ENCODE peak calls at places on chromosomes 2 and 18, in ten cellular contexts. O is OCI-LY7, K is A549, X is BJ, P is cardiac muscle cell, A is AG09309, R is lower lobe of right lung, B is omental fat pad, Q is tibial artery, U is upper lobe of right lung. D is an unnamed sample.

GRCh38 chr2:38243186-38243890 is 133.7 kb downstream of the ATL2 start:
- DNase-seq in O (no peak), K (no peak), X (no peak), P (no peak), A (no peak), R (no peak), B (no peak), Q (no peak), U (no peak), D (no peak)

GRCh38 chr2:46158661-46159060 is 138.5 kb upstream of the EPAS1 start:
- DNase-seq in O (no peak), K (no peak), X (no peak), P (no peak), A (no peak), R (no peak), B (no peak), Q (no peak), U (no peak), D (no peak)

GRCh38 chr18:40152859-40153258 is 1802.2 kb upstream of the PIK3C3 start:
- DNase-seq in O (no peak), K (no peak), X (no peak), P (no peak), A (no peak), R (no peak), B (no peak), Q (no peak), U (no peak), D (no peak)

GRCh38 chr2:221423212-221423804 is 148.8 kb downstream of the EPHA4 start:
- DNase-seq in O (no peak), K (no peak), X (no peak), P (no peak), A (no peak), R (no peak), B (no peak), Q (no peak), U (no peak), D (no peak)

GRCh38 chr2:69718338-69718965 is 23.5 kb upstream of the ANXA4 start:
- DNase-seq in O (no peak), K (no peak), X (no peak), P (no peak), A (no peak), R (no peak), B (no peak), Q (no peak), U (no peak), D (no peak)

GRCh38 chr2:160279813-160280465 is 79.9 kb upstream of the ITGB6 start:
- DNase-seq in O (no peak), K (no peak), X (no peak), P (no peak), A (no peak), R (no peak), B (no peak), Q (no peak), U (no peak), D (no peak)

GRCh38 chr18:58213931-58214431 is 170.0 kb downstream of the NEDD4L start:
- DNase-seq in O (no peak), K (no peak), X (no peak), P (no peak), A (no peak), R (no peak), B (no peak), Q (no peak), U (no peak), D (no peak)

GRCh38 chr18:7020995-7021777 is 96.4 kb downstream of the LAMA1 start:
- DNase-seq in O (no peak), K (no peak), X (no peak), P (no peak), A (no peak), R (no peak), B (no peak), Q (no peak), U (no peak), D (no peak)

GRCh38 chr2:23595601-23596251 is 210.7 kb downstream of the KLHL29 start:
- DNase-seq in O (no peak), K (no peak), X (peak), P (no peak), A (no peak), R (peak), B (no peak), Q (no peak), U (no peak), D (no peak)
- TF ChIP-seq CTCF in O (no peak), K (no peak), X (peak), P (no peak), A (no peak), R (no peak), B (no peak), Q (no peak), U (no peak), D (no peak)

GRCh38 chr2:27086722-27087446 is at the start of gene KHK:
- DNase-seq in O (no peak), K (peak), X (no peak), P (peak), A (no peak), R (peak), B (no peak), Q (no peak), U (peak), D (peak)
- TF ChIP-seq CTCF in O (no peak), K (no peak), X (no peak), P (no peak), A (no peak), R (peak), B (no peak), Q (no peak), U (no peak), D (no peak)

GRCh38 chr18:22084547-22084946 is 84.8 kb upstream of the GATA6 start:
- DNase-seq in O (no peak), K (no peak), X (no peak), P (peak), A (no peak), R (no peak), B (no peak), Q (no peak), U (no peak), D (no peak)
- TF ChIP-seq CTCF in O (no peak), K (no peak), X (no peak), P (no peak), A (no peak), R (no peak), B (no peak), Q (no peak), U (no peak), D (no peak)

DNA sequence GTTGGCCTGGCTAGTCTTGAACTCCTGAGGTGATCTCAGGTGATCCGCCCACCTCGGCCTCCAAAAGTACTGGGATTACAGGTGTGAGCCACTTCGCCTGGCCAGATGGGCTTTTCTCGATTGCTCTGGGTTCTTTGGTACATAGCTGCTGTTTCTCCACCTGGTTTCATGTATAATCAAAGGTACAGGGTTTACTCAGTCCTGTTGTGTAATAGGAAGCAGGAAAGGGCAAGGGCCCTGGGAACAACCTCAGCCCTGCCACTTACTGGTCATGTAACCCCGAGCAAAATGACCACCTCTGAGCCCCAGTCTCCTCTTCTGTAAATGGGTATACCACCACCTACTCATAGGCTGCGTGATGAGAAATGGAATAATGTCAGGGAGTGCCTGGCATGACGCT is 34.0 kb downstream of the RMC1 start:
- DNase-seq in O (no peak), K (no peak), X (no peak), P (no peak), A (no peak), R (no peak), B (no peak), Q (no peak), U (no peak), D (no peak)
- TF ChIP-seq CTCF in O (no peak), K (no peak), X (no peak), P (no peak), A (no peak), R (no peak), B (no peak), Q (no peak), U (no peak), D (no peak)

DNA sequence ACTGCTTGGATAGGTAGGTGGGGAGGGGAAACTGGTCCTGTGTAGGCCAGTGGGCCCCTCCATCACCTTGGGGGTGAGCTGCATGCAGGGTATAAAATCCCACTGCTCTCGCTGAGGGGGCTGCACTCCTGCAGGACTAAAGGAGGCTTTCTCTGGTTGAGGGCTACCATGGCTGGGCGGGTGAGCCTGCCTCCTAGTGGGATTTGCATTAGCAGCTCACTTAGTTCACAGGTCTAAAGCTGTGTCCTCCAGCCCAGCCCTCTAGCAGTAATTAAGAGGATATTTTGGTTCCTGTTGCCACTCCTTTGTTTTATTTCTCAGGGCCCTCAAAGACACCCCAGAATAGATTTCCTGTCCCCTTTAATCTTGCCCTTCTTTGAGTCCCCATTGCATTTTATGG is 24.6 kb downstream of the TMEM127 start:
- DNase-seq in O (peak), K (no peak), X (no peak), P (no peak), A (no peak), R (no peak), B (no peak), Q (no peak), U (no peak), D (peak)
- TF ChIP-seq CTCF in O (peak), K (no peak), X (no peak), P (no peak), A (no peak), R (no peak), B (no peak), Q (no peak), U (no peak), D (no peak)